ENCODE peak calls at places on chromosomes 6 and 20, in seven cellular contexts. W is GM03348, V is left lung, X is amniotic stem cell, R is HFFc6, U is SK-N-DZ, M is WTC11. Y is an unnamed sample.

GRCh38 chr20:20892328-20892727 is 179.9 kb upstream of the RALGAPA2 start:
- DNase-seq in M (no peak), V (no peak), W (no peak), R (no peak), X (no peak), U (no peak), Y (no peak)

GRCh38 chr6:22436134-22436533 is 133.2 kb upstream of the HDGFL1 start:
- DNase-seq in U (no peak), X (no peak), V (no peak), R (no peak), M (no peak), W (no peak), Y (no peak)

GRCh38 chr6:38783436-38784228 is 68.5 kb downstream of the DNAH8 start:
- DNase-seq in M (no peak), W (no peak), U (no peak), R (no peak), X (no peak), V (no peak), Y (peak)

GRCh38 chr20:44643154-44643519 is 8.4 kb downstream of the ADA start:
- DNase-seq in X (no peak), U (no peak), V (no peak), M (no peak), W (no peak), R (no peak), Y (no peak)

GRCh38 chr20:63739129-63740069 is at the start of gene SLC2A4RG:
- DNase-seq in M (peak), U (peak), W (peak), R (peak), V (peak), X (peak), Y (peak)

GRCh38 chr6:138815797-138816528 is 20.1 kb downstream of the ECT2L start:
- DNase-seq in X (peak), U (peak), W (peak), V (no peak), M (no peak), R (peak), Y (peak)

GRCh38 chr6:41039060-41039998 is at the start of gene UNC5CL:
- DNase-seq in W (peak), M (peak), R (peak), V (peak), U (peak), X (no peak), Y (peak)

GRCh38 chr20:40960521-40960956 is 68.1 kb upstream of the TOP1 start:
- DNase-seq in M (no peak), U (no peak), X (no peak), V (no peak), R (no peak), W (peak), Y (no peak)

GRCh38 chr6:168597471-168597875 is 156.5 kb downstream of the SMOC2 start:
- DNase-seq in W (no peak), M (no peak), X (no peak), R (no peak), U (no peak), V (no peak), Y (no peak)

GRCh38 chr6:11575408-11576033 is 38.0 kb downstream of the TMEM170B start:
- DNase-seq in V (no peak), X (peak), R (peak), U (peak), M (peak), W (peak), Y (peak)

GRCh38 chr6:89597988-89598387 is 40.6 kb downstream of the LYRM2 start:
- DNase-seq in X (no peak), M (no peak), V (no peak), U (no peak), R (peak), W (peak), Y (peak)

GRCh38 chr6:168417660-168418059 is 23.3 kb upstream of the SMOC2 start:
- DNase-seq in M (no peak), U (no peak), X (no peak), W (no peak), V (no peak), R (no peak), Y (no peak)

GRCh38 chr20:60372282-60372681 is 414.1 kb downstream of the CDH26 start:
- DNase-seq in V (no peak), R (no peak), W (no peak), X (no peak), U (no peak), M (no peak), Y (no peak)

GRCh38 chr20:4087923-4088322 is 72.6 kb upstream of the RNF24 start:
- DNase-seq in X (no peak), W (no peak), V (no peak), M (no peak), R (peak), U (no peak), Y (no peak)

GRCh38 chr6:168099201-168100010 is 20.4 kb upstream of the FRMD1 start:
- DNase-seq in W (no peak), X (no peak), V (no peak), R (no peak), U (no peak), M (peak), Y (no peak)

GRCh38 chr6:20156824-20157223 is 55.4 kb downstream of the MBOAT1 start:
- DNase-seq in W (no peak), V (no peak), M (no peak), R (no peak), X (no peak), U (no peak), Y (no peak)

GRCh38 chr20:22698443-22698842 is 114.1 kb upstream of the FOXA2 start:
- DNase-seq in W (no peak), U (no peak), M (no peak), X (no peak), R (no peak), V (no peak), Y (no peak)

GRCh38 chr6:44133003-44133931 is 5.9 kb downstream of the TMEM63B start:
- DNase-seq in U (peak), W (peak), V (no peak), M (peak), X (peak), R (peak), Y (peak)

GRCh38 chr6:166046232-166046631 is 121.4 kb downstream of the TBXT start:
- DNase-seq in R (peak), M (no peak), X (no peak), V (no peak), U (no peak), W (peak), Y (no peak)

GRCh38 chr6:84773431-84774173 is 9.2 kb upstream of the TBX18 start:
- DNase-seq in R (no peak), W (peak), V (peak), X (no peak), M (peak), U (peak), Y (peak)

GRCh38 chr6:23176883-23177282 is 607.5 kb downstream of the HDGFL1 start:
- DNase-seq in X (no peak), V (no peak), M (peak), W (no peak), U (peak), R (peak), Y (no peak)

GRCh38 chr20:2195614-2196013 is 94.0 kb downstream of the STK35 start:
- DNase-seq in R (no peak), M (no peak), V (no peak), U (no peak), W (no peak), X (no peak), Y (no peak)

GRCh38 chr6:135568366-135568765 is 70.8 kb upstream of the AHI1 start:
- DNase-seq in W (peak), V (no peak), U (no peak), R (peak), M (no peak), X (peak), Y (no peak)

GRCh38 chr6:108948252-108948651 is 100.0 kb downstream of the ARMC2 start:
- DNase-seq in V (peak), W (no peak), R (no peak), U (no peak), M (no peak), X (no peak), Y (no peak)

GRCh38 chr6:25002326-25003066 is 66.7 kb upstream of the RIPOR2 start:
- DNase-seq in R (no peak), X (no peak), V (no peak), M (no peak), U (no peak), W (no peak), Y (no peak)

GRCh38 chr20:35013421-35014411 is 58.0 kb downstream of the MYH7B start:
- DNase-seq in M (no peak), W (no peak), U (no peak), R (no peak), V (no peak), X (no peak), Y (peak)

GRCh38 chr6:147711511-147711910 is 203.0 kb downstream of the SAMD5 start:
- DNase-seq in M (no peak), U (no peak), X (no peak), R (no peak), V (no peak), W (no peak), Y (no peak)

GRCh38 chr6:37531026-37531425 is 31.3 kb upstream of the CCDC167 start:
- DNase-seq in R (no peak), M (no peak), W (peak), U (no peak), V (no peak), X (no peak), Y (no peak)

GRCh38 chr20:47464380-47465101 is 37.1 kb upstream of the NCOA3 start:
- DNase-seq in M (no peak), W (peak), R (peak), V (no peak), X (peak), U (no peak), Y (peak)

GRCh38 chr20:6700563-6701328 is 66.7 kb upstream of the BMP2 start:
- DNase-seq in X (no peak), U (no peak), R (no peak), M (no peak), V (peak), W (no peak), Y (peak)

GRCh38 chr20:14518648-14519047 is 181.2 kb upstream of the FLRT3 start:
- DNase-seq in V (no peak), U (no peak), X (no peak), M (no peak), R (no peak), W (no peak), Y (no peak)

GRCh38 chr6:118419448-118420394 is 128.4 kb upstream of the PLN start:
- DNase-seq in M (no peak), X (no peak), V (no peak), W (no peak), U (no peak), R (no peak), Y (no peak)

GRCh38 chr6:20660534-20660933 is 126.3 kb downstream of the CDKAL1 start:
- DNase-seq in V (no peak), X (no peak), M (no peak), R (no peak), W (no peak), U (no peak), Y (peak)

GRCh38 chr20:15235799-15236198 is 898.4 kb upstream of the FLRT3 start:
- DNase-seq in W (no peak), X (no peak), U (no peak), V (no peak), R (no peak), M (no peak), Y (no peak)

GRCh38 chr6:30515106-30515505 is 25.8 kb downstream of the HLA-E start:
- DNase-seq in V (no peak), U (no peak), R (no peak), M (no peak), W (no peak), X (no peak), Y (no peak)

GRCh38 chr6:156110249-156110648 is 654.6 kb upstream of the NOX3 start:
- DNase-seq in V (no peak), W (no peak), M (no peak), U (no peak), X (no peak), R (no peak), Y (no peak)

GRCh38 chr6:100881707-100882040 is 545 bp upstream of the ASCC3 start:
- DNase-seq in R (no peak), V (no peak), X (no peak), M (no peak), W (peak), U (peak), Y (peak)

GRCh38 chr20:1833728-1834726 is 61.2 kb upstream of the SIRPA start:
- DNase-seq in M (no peak), X (no peak), U (peak), V (no peak), W (no peak), R (no peak), Y (no peak)

GRCh38 chr6:159762681-159763293 is 942 bp downstream of the ACAT2 start:
- DNase-seq in V (no peak), U (peak), M (no peak), W (no peak), R (no peak), X (no peak), Y (no peak)

GRCh38 chr6:149905911-149906371 is 8.0 kb upstream of the RAET1E start:
- DNase-seq in M (no peak), W (no peak), V (no peak), U (no peak), X (no peak), R (no peak), Y (no peak)